ENCODE peak calls at places on chromosomes 5 and 9, in seven cellular contexts. W is CD4-positive, alpha-beta T cell; Y is MM.1S; O is omental fat pad; D is lung; K is A673; J is fibroblast of the aortic adventitia. G is an unnamed sample.

GRCh38 chr5:60797482-60798153 is 46.5 kb downstream of the ELOVL7 start:
- DNase-seq in W (no peak), Y (no peak), O (no peak), D (no peak), K (no peak), J (no peak), G (no peak)

GRCh38 chr5:139650031-139650688 is 2.0 kb downstream of the CXXC5 start:
- DNase-seq in W (no peak), Y (peak), O (no peak), D (no peak), K (peak), J (no peak), G (no peak)

GRCh38 chr5:145834917-145835838 is at the start of gene PRELID2:
- DNase-seq in W (peak), Y (peak), O (peak), D (peak), K (peak), J (peak), G (peak)

GRCh38 chr5:150484964-150485769 is 22.8 kb upstream of the NDST1 start:
- DNase-seq in W (no peak), Y (no peak), O (no peak), D (no peak), K (no peak), J (no peak), G (no peak)

GRCh38 chr5:157357823-157358222 is 91.9 kb downstream of the CYFIP2 start:
- DNase-seq in W (no peak), Y (no peak), O (no peak), D (no peak), K (no peak), J (no peak), G (no peak)

GRCh38 chr9:121698627-121699270 is 47.3 kb downstream of the DAB2IP start:
- DNase-seq in W (no peak), Y (no peak), O (no peak), D (no peak), K (peak), J (no peak), G (peak)

GRCh38 chr9:115615821-115616665 is 498.1 kb upstream of the TNC start:
- DNase-seq in W (no peak), Y (no peak), O (no peak), D (no peak), K (peak), J (peak), G (no peak)

GRCh38 chr9:16475996-16476395 is 394.5 kb downstream of the BNC2 start:
- DNase-seq in W (no peak), Y (no peak), O (no peak), D (no peak), K (no peak), J (no peak), G (no peak)

GRCh38 chr9:34992376-34992951 is 2.9 kb downstream of the DNAJB5 start:
- DNase-seq in W (no peak), Y (no peak), O (peak), D (no peak), K (peak), J (peak), G (no peak)

GRCh38 chr9:126144617-126145456 is 181.8 kb upstream of the MVB12B start:
- DNase-seq in W (no peak), Y (no peak), O (no peak), D (no peak), K (no peak), J (no peak), G (no peak)

GRCh38 chr9:88196456-88196855 is 58.2 kb upstream of the SPATA31C2 start:
- DNase-seq in W (no peak), Y (no peak), O (no peak), D (no peak), K (peak), J (no peak), G (no peak)

GRCh38 chr5:153900703-153901395 is 137.9 kb downstream of the FAM114A2 start:
- DNase-seq in W (no peak), Y (no peak), O (no peak), D (no peak), K (no peak), J (peak), G (no peak)

GRCh38 chr5:133473291-133473690 is 139.1 kb downstream of the FSTL4 start:
- DNase-seq in W (no peak), Y (no peak), O (no peak), D (no peak), K (no peak), J (no peak), G (no peak)

GRCh38 chr9:93115486-93115885 is 18.6 kb downstream of the NINJ1 start:
- DNase-seq in W (no peak), Y (no peak), O (no peak), D (no peak), K (no peak), J (no peak), G (no peak)

GRCh38 chr9:83623634-83623991 is 670 bp downstream of the IDNK start:
- DNase-seq in W (no peak), Y (peak), O (no peak), D (no peak), K (no peak), J (peak), G (no peak)

GRCh38 chr5:61965074-61965473 is 340.9 kb upstream of the KIF2A start:
- DNase-seq in W (no peak), Y (no peak), O (no peak), D (no peak), K (no peak), J (peak), G (no peak)

GRCh38 chr9:138071731-138072130 is 194.1 kb downstream of the CACNA1B start:
- DNase-seq in W (no peak), Y (no peak), O (no peak), D (no peak), K (no peak), J (no peak), G (no peak)

GRCh38 chr5:149448831-149449714 is 70.0 kb upstream of the IL17B start:
- DNase-seq in W (no peak), Y (no peak), O (no peak), D (no peak), K (peak), J (peak), G (no peak)
- TF ChIP-seq CTCF in W (no peak), Y (no peak), O (no peak), D (no peak), K (peak), J (peak), G (peak)

GRCh38 chr5:119255571-119256356 is 100.1 kb upstream of the TNFAIP8 start:
- DNase-seq in W (no peak), Y (peak), O (no peak), D (no peak), K (peak), J (no peak), G (no peak)
- TF ChIP-seq CTCF in W (no peak), Y (peak), O (no peak), D (no peak), K (peak), J (no peak), G (peak)

GRCh38 chr5:4563400-4563799 is 576.7 kb upstream of the ADAMTS16 start:
- DNase-seq in W (no peak), Y (no peak), O (no peak), D (no peak), K (no peak), J (peak), G (no peak)
- TF ChIP-seq CTCF in W (no peak), Y (no peak), O (no peak), D (no peak), K (no peak), J (peak), G (no peak)

GRCh38 chr9:7371032-7371431 is 428.5 kb downstream of the DMAC1 start:
- DNase-seq in W (no peak), Y (no peak), O (no peak), D (no peak), K (no peak), J (peak), G (no peak)

GRCh38 chr9:7369384-7369821 is 430.2 kb downstream of the DMAC1 start:
- DNase-seq in W (no peak), Y (no peak), O (no peak), D (no peak), K (peak), J (no peak), G (no peak)

GRCh38 chr9:7368410-7369292 is 430.9 kb downstream of the DMAC1 start:
- DNase-seq in W (no peak), Y (no peak), O (no peak), D (no peak), K (peak), J (peak), G (no peak)

GRCh38 chr9:7366121-7366520 is 433.5 kb downstream of the DMAC1 start:
- DNase-seq in W (no peak), Y (no peak), O (no peak), D (no peak), K (no peak), J (peak), G (no peak)

GRCh38 chr9:7370378-7370777 is 429.2 kb downstream of the DMAC1 start:
- DNase-seq in W (no peak), Y (no peak), O (no peak), D (no peak), K (no peak), J (peak), G (no peak)
- TF ChIP-seq CTCF in W (no peak), Y (no peak), O (no peak), D (no peak), K (no peak), J (no peak), G (no peak)

G was measured in GM13977.